ENCODE peak calls at places on chromosomes 5 and 9, in four cellular contexts. V is mucosa of gallbladder, G is omental fat pad, S is NCI-H774. J is an unnamed sample.

GRCh38 chr5:75566710-75567309 is 44.4 kb upstream of the ANKDD1B start:
- DNase-seq in V (no peak), G (no peak), S (no peak), J (peak)

GRCh38 chr5:101440173-101440572 is 537.1 kb upstream of the ST8SIA4 start:
- DNase-seq in V (no peak), G (no peak), S (no peak), J (no peak)

GRCh38 chr9:124716795-124717194 is 54.3 kb downstream of the NR6A1 start:
- DNase-seq in V (no peak), G (no peak), S (no peak), J (peak)

GRCh38 chr9:17116400-17116837 is 18.4 kb upstream of the CNTLN start:
- DNase-seq in V (no peak), G (no peak), S (peak), J (peak)

GRCh38 chr5:6714221-6715041 is 1.2 kb downstream of the TENT4A start:
- DNase-seq in V (no peak), G (no peak), S (peak), J (peak)

GRCh38 chr9:120947222-120947621 is 20.6 kb upstream of the TRAF1 start:
- DNase-seq in V (no peak), G (no peak), S (no peak), J (no peak)

GRCh38 chr5:136814621-136815378 is 449.5 kb upstream of the TRPC7 start:
- DNase-seq in V (no peak), G (no peak), S (no peak), J (no peak)

GRCh38 chr5:73820321-73820720 is 194.3 kb downstream of the ARHGEF28 start:
- DNase-seq in V (no peak), G (no peak), S (no peak), J (no peak)

GRCh38 chr5:27465140-27465539 is 426.8 kb upstream of the CDH9 start:
- DNase-seq in V (no peak), G (no peak), S (no peak), J (no peak)

J was measured in RWPE1.